ENCODE peak calls at places on chromosomes 5 and 9, in ten cellular contexts. One of them, this sample, is unnamed.

GRCh38 chr9:7320139-7320538 is 479.4 kb downstream of the DMAC1 start:
- DNase-seq in IMR-90: peak; percentile 99
- DNase-seq in AG10803: peak; percentile 82
- DNase-seq in HCT116: no peak
- DNase-seq in heart left ventricle: no peak
- DNase-seq in vagina: no peak
- DNase-seq in PC-9: no peak
- DNase-seq in GM12865: no peak
- DNase-seq in mammary epithelial cell: peak; percentile 91
- DNase-seq in astrocyte of the spinal cord: peak; percentile 84
- DNase-seq in this sample: peak; percentile 98

GRCh38 chr5:158546080-158546479 is 553.6 kb downstream of the EBF1 start:
- DNase-seq in AG10803: no peak
- DNase-seq in PC-9: no peak
- DNase-seq in GM12865: no peak
- DNase-seq in heart left ventricle: no peak
- DNase-seq in astrocyte of the spinal cord: no peak
- DNase-seq in mammary epithelial cell: no peak
- DNase-seq in HCT116: no peak
- DNase-seq in vagina: no peak
- DNase-seq in IMR-90: no peak
- DNase-seq in this sample: no peak

GRCh38 chr9:2596003-2596402 is 25.6 kb upstream of the VLDLR start:
- DNase-seq in astrocyte of the spinal cord: no peak
- DNase-seq in heart left ventricle: no peak
- DNase-seq in HCT116: no peak
- DNase-seq in PC-9: no peak
- DNase-seq in vagina: no peak
- DNase-seq in IMR-90: no peak
- DNase-seq in GM12865: no peak
- DNase-seq in AG10803: no peak
- DNase-seq in mammary epithelial cell: no peak
- DNase-seq in this sample: no peak

GRCh38 chr9:100216178-100216787 is 117.2 kb downstream of the INVS start:
- DNase-seq in HCT116: peak; percentile 28
- DNase-seq in astrocyte of the spinal cord: peak; percentile 43
- DNase-seq in heart left ventricle: peak; percentile 27
- DNase-seq in AG10803: peak; percentile 42
- DNase-seq in IMR-90: peak; percentile 45
- DNase-seq in PC-9: peak; percentile 24
- DNase-seq in mammary epithelial cell: peak; percentile 43
- DNase-seq in GM12865: peak; percentile 86
- DNase-seq in vagina: no peak
- DNase-seq in this sample: peak; percentile 65

GRCh38 chr9:14710804-14711203 is 11.7 kb downstream of the CER1 start:
- DNase-seq in mammary epithelial cell: peak; percentile 72
- DNase-seq in PC-9: no peak
- DNase-seq in astrocyte of the spinal cord: peak; percentile 41
- DNase-seq in heart left ventricle: no peak
- DNase-seq in AG10803: peak; percentile 40
- DNase-seq in vagina: no peak
- DNase-seq in HCT116: no peak
- DNase-seq in GM12865: no peak
- DNase-seq in IMR-90: peak; percentile 26
- DNase-seq in this sample: peak; percentile 45

GRCh38 chr9:126556560-126557250 is 57.0 kb upstream of the LMX1B start:
- DNase-seq in AG10803: no peak
- DNase-seq in GM12865: no peak
- DNase-seq in IMR-90: no peak
- DNase-seq in PC-9: no peak
- DNase-seq in vagina: no peak
- DNase-seq in astrocyte of the spinal cord: no peak
- DNase-seq in mammary epithelial cell: no peak
- DNase-seq in heart left ventricle: no peak
- DNase-seq in HCT116: no peak
- DNase-seq in this sample: no peak

GRCh38 chr5:123571927-123572326 is 60.0 kb downstream of the CSNK1G3 start:
- DNase-seq in astrocyte of the spinal cord: no peak
- DNase-seq in heart left ventricle: no peak
- DNase-seq in GM12865: peak; percentile 14
- DNase-seq in mammary epithelial cell: no peak
- DNase-seq in AG10803: no peak
- DNase-seq in IMR-90: no peak
- DNase-seq in HCT116: no peak
- DNase-seq in PC-9: no peak
- DNase-seq in vagina: no peak
- DNase-seq in this sample: no peak

GRCh38 chr5:38072295-38072694 is 186.1 kb upstream of the EGFLAM start:
- DNase-seq in mammary epithelial cell: no peak
- DNase-seq in AG10803: no peak
- DNase-seq in astrocyte of the spinal cord: no peak
- DNase-seq in heart left ventricle: no peak
- DNase-seq in PC-9: no peak
- DNase-seq in vagina: no peak
- DNase-seq in HCT116: no peak
- DNase-seq in IMR-90: no peak
- DNase-seq in GM12865: peak; percentile 5
- DNase-seq in this sample: no peak

GRCh38 chr5:142342128-142342981 is 17.5 kb upstream of the SPRY4 start:
- DNase-seq in PC-9: peak; percentile 25
- DNase-seq in mammary epithelial cell: no peak
- DNase-seq in GM12865: no peak
- DNase-seq in HCT116: no peak
- DNase-seq in astrocyte of the spinal cord: peak; percentile 49
- DNase-seq in AG10803: no peak
- DNase-seq in heart left ventricle: peak; percentile 43
- DNase-seq in vagina: no peak
- DNase-seq in IMR-90: peak; percentile 81
- DNase-seq in this sample: peak; percentile 41

GRCh38 chr5:64746446-64746845 is 22.0 kb downstream of the SREK1IP1 start:
- DNase-seq in AG10803: peak; percentile 1
- DNase-seq in astrocyte of the spinal cord: peak; percentile 32
- DNase-seq in vagina: no peak
- DNase-seq in mammary epithelial cell: peak; percentile 66
- DNase-seq in heart left ventricle: no peak
- DNase-seq in GM12865: no peak
- DNase-seq in HCT116: no peak
- DNase-seq in IMR-90: peak; percentile 41
- DNase-seq in PC-9: no peak
- DNase-seq in this sample: no peak

GRCh38 chr5:45639038-45639437 is 57.1 kb downstream of the HCN1 start:
- DNase-seq in GM12865: no peak
- DNase-seq in IMR-90: no peak
- DNase-seq in mammary epithelial cell: no peak
- DNase-seq in astrocyte of the spinal cord: no peak
- DNase-seq in HCT116: peak; percentile 8
- DNase-seq in heart left ventricle: no peak
- DNase-seq in PC-9: no peak
- DNase-seq in AG10803: no peak
- DNase-seq in vagina: no peak
- DNase-seq in this sample: no peak

GRCh38 chr5:178453224-178453623 is 137.0 kb downstream of the COL23A1 start:
- DNase-seq in IMR-90: peak; percentile 41
- DNase-seq in PC-9: no peak
- DNase-seq in vagina: no peak
- DNase-seq in mammary epithelial cell: peak; percentile 57
- DNase-seq in astrocyte of the spinal cord: peak; percentile 32
- DNase-seq in AG10803: peak; percentile 45
- DNase-seq in HCT116: no peak
- DNase-seq in GM12865: no peak
- DNase-seq in heart left ventricle: no peak
- DNase-seq in this sample: no peak

GRCh38 chr9:761155-761792 is 80.2 kb upstream of the DMRT1 start:
- DNase-seq in AG10803: no peak
- DNase-seq in HCT116: no peak
- DNase-seq in PC-9: no peak
- DNase-seq in heart left ventricle: no peak
- DNase-seq in mammary epithelial cell: no peak
- DNase-seq in IMR-90: peak; percentile 48
- DNase-seq in astrocyte of the spinal cord: no peak
- DNase-seq in GM12865: no peak
- DNase-seq in vagina: no peak
- DNase-seq in this sample: peak; percentile 46

GRCh38 chr5:132714456-132715307 is 22.7 kb downstream of the KIF3A start:
- DNase-seq in astrocyte of the spinal cord: peak; percentile 16
- DNase-seq in mammary epithelial cell: peak; percentile 1
- DNase-seq in HCT116: no peak
- DNase-seq in PC-9: no peak
- DNase-seq in AG10803: peak; percentile 20
- DNase-seq in heart left ventricle: no peak
- DNase-seq in GM12865: peak; percentile 41
- DNase-seq in IMR-90: peak; percentile 15
- DNase-seq in vagina: no peak
- DNase-seq in this sample: peak; percentile 21

GRCh38 chr5:136729901-136730355 is 364.6 kb upstream of the TRPC7 start:
- DNase-seq in PC-9: peak; percentile 35
- DNase-seq in vagina: no peak
- DNase-seq in GM12865: no peak
- DNase-seq in AG10803: peak; percentile 43
- DNase-seq in heart left ventricle: no peak
- DNase-seq in astrocyte of the spinal cord: peak; percentile 89
- DNase-seq in IMR-90: peak; percentile 72
- DNase-seq in mammary epithelial cell: peak; percentile 4
- DNase-seq in HCT116: peak; percentile 34
- DNase-seq in this sample: peak; percentile 83

GRCh38 chr5:174423538-174423937 is 300.8 kb upstream of the MSX2 start:
- DNase-seq in AG10803: no peak
- DNase-seq in IMR-90: no peak
- DNase-seq in GM12865: no peak
- DNase-seq in vagina: peak; percentile 60
- DNase-seq in mammary epithelial cell: no peak
- DNase-seq in PC-9: no peak
- DNase-seq in HCT116: no peak
- DNase-seq in astrocyte of the spinal cord: no peak
- DNase-seq in heart left ventricle: no peak
- DNase-seq in this sample: no peak

GRCh38 chr5:174425964-174426290 is 298.5 kb upstream of the MSX2 start:
- DNase-seq in mammary epithelial cell: no peak
- DNase-seq in astrocyte of the spinal cord: no peak
- DNase-seq in HCT116: no peak
- DNase-seq in AG10803: no peak
- DNase-seq in GM12865: no peak
- DNase-seq in heart left ventricle: no peak
- DNase-seq in PC-9: no peak
- DNase-seq in vagina: no peak
- DNase-seq in IMR-90: no peak
- DNase-seq in this sample: no peak

GRCh38 chr5:174426388-174426787 is 298.0 kb upstream of the MSX2 start:
- DNase-seq in GM12865: no peak
- DNase-seq in vagina: no peak
- DNase-seq in PC-9: no peak
- DNase-seq in mammary epithelial cell: no peak
- DNase-seq in HCT116: no peak
- DNase-seq in AG10803: no peak
- DNase-seq in IMR-90: no peak
- DNase-seq in heart left ventricle: no peak
- DNase-seq in astrocyte of the spinal cord: no peak
- DNase-seq in this sample: no peak

GRCh38 chr5:174425271-174425963 is 299.0 kb upstream of the MSX2 start:
- DNase-seq in GM12865: no peak
- DNase-seq in AG10803: no peak
- DNase-seq in HCT116: no peak
- DNase-seq in astrocyte of the spinal cord: no peak
- DNase-seq in vagina: peak; percentile 72
- DNase-seq in mammary epithelial cell: peak; percentile 51
- DNase-seq in heart left ventricle: no peak
- DNase-seq in IMR-90: no peak
- DNase-seq in PC-9: no peak
- DNase-seq in this sample: no peak

GRCh38 chr5:174424219-174425053 is 299.9 kb upstream of the MSX2 start:
- DNase-seq in mammary epithelial cell: no peak
- DNase-seq in heart left ventricle: no peak
- DNase-seq in IMR-90: no peak
- DNase-seq in vagina: peak; percentile 34
- DNase-seq in HCT116: no peak
- DNase-seq in PC-9: no peak
- DNase-seq in AG10803: no peak
- DNase-seq in GM12865: no peak
- DNase-seq in astrocyte of the spinal cord: no peak
- DNase-seq in this sample: no peak
- TF ChIP-seq CTCF in mammary epithelial cell: peak; percentile 37
- TF ChIP-seq CTCF in heart left ventricle: no peak
- TF ChIP-seq CTCF in IMR-90: peak; percentile 39
- TF ChIP-seq CTCF in vagina: no peak
- TF ChIP-seq CTCF in HCT116: peak; percentile 5
- TF ChIP-seq CTCF in PC-9: no peak
- TF ChIP-seq CTCF in AG10803: no peak
- TF ChIP-seq CTCF in GM12865: no peak
- TF ChIP-seq CTCF in astrocyte of the spinal cord: peak; percentile 27
- TF ChIP-seq CTCF in this sample: peak; percentile 7

GRCh38 chr5:96844476-96844990 is 31.8 kb upstream of the ERAP2 start:
- DNase-seq in PC-9: no peak
- DNase-seq in astrocyte of the spinal cord: peak; percentile 28
- DNase-seq in vagina: no peak
- DNase-seq in AG10803: peak; percentile 26
- DNase-seq in HCT116: no peak
- DNase-seq in IMR-90: peak; percentile 18
- DNase-seq in mammary epithelial cell: peak; percentile 70
- DNase-seq in heart left ventricle: no peak
- DNase-seq in GM12865: no peak
- DNase-seq in this sample: peak; percentile 30
- H3K4me3 ChIP-seq in PC-9: no peak overlapping the region
- H3K4me3 ChIP-seq in astrocyte of the spinal cord: no peak overlapping the region
- H3K4me3 ChIP-seq in vagina: no peak overlapping the region
- H3K4me3 ChIP-seq in AG10803: no peak overlapping the region
- H3K4me3 ChIP-seq in HCT116: no peak overlapping the region
- H3K4me3 ChIP-seq in IMR-90: no peak overlapping the region
- H3K4me3 ChIP-seq in mammary epithelial cell: no peak overlapping the region
- H3K4me3 ChIP-seq in heart left ventricle: no peak overlapping the region
- H3K4me3 ChIP-seq in GM12865: no peak overlapping the region
- H3K4me3 ChIP-seq in this sample: no peak overlapping the region

GRCh38 chr9:29285818-29286217 is 1712.5 kb upstream of the C9orf72 start:
- DNase-seq in PC-9: no peak
- DNase-seq in HCT116: no peak
- DNase-seq in astrocyte of the spinal cord: peak; percentile 17
- DNase-seq in heart left ventricle: no peak
- DNase-seq in vagina: no peak
- DNase-seq in AG10803: no peak
- DNase-seq in GM12865: no peak
- DNase-seq in IMR-90: no peak
- DNase-seq in mammary epithelial cell: peak; percentile 8
- DNase-seq in this sample: no peak
- TF ChIP-seq CTCF in PC-9: no peak
- TF ChIP-seq CTCF in HCT116: no peak
- TF ChIP-seq CTCF in astrocyte of the spinal cord: no peak
- TF ChIP-seq CTCF in heart left ventricle: no peak
- TF ChIP-seq CTCF in vagina: no peak
- TF ChIP-seq CTCF in AG10803: no peak
- TF ChIP-seq CTCF in GM12865: no peak
- TF ChIP-seq CTCF in IMR-90: no peak
- TF ChIP-seq CTCF in mammary epithelial cell: peak; percentile 51
- TF ChIP-seq CTCF in this sample: no peak

DNA sequence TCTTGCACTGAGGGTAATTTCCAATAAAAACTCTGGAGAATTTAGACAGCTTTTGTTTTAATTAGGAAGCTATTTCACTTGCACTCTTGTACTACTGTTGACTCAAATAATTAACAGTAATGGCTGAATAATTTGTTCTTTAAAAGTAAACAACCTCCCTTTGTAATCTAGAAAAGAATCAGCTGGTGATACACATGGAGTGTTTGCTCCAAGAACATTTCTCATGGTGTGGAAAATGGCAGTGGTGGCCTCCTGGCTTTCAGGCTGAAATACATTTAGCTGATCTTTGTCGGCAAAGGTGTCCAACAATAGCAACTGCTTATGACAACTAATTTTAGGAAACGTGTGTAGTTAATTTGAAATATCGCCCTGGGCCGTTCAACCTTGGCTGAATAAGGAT is 129.3 kb downstream of the C9orf152 start:
- DNase-seq in heart left ventricle: no peak
- DNase-seq in GM12865: no peak
- DNase-seq in IMR-90: no peak
- DNase-seq in PC-9: no peak
- DNase-seq in AG10803: no peak
- DNase-seq in mammary epithelial cell: no peak
- DNase-seq in vagina: no peak
- DNase-seq in astrocyte of the spinal cord: no peak
- DNase-seq in HCT116: no peak
- DNase-seq in this sample: no peak
- H3K4me3 ChIP-seq in heart left ventricle: no peak overlapping the region
- H3K4me3 ChIP-seq in GM12865: no peak overlapping the region
- H3K4me3 ChIP-seq in IMR-90: no peak overlapping the region
- H3K4me3 ChIP-seq in PC-9: no peak overlapping the region
- H3K4me3 ChIP-seq in AG10803: no peak overlapping the region
- H3K4me3 ChIP-seq in mammary epithelial cell: no peak overlapping the region
- H3K4me3 ChIP-seq in vagina: no peak overlapping the region
- H3K4me3 ChIP-seq in astrocyte of the spinal cord: no peak overlapping the region
- H3K4me3 ChIP-seq in HCT116: no peak overlapping the region
- H3K4me3 ChIP-seq in this sample: no peak overlapping the region

This sample was measured in foreskin fibroblast.